ENCODE peak calls at places on chromosomes 13 and 19, in six cellular contexts. H is activated CD4-positive, alpha-beta T cell treated with anti-CD3 and anti-CD28 coated beads, Interleukin-2, amount 10 ng/mL, durations not matched to agents 7 days and 5 days; E is T-cell; V is amygdala; I is cardiac fibroblast; Y is transverse colon. P is an unnamed sample.

GRCh38 chr13:109301711-109302110 is 484.7 kb downstream of the IRS2 start:
- DNase-seq in H (no peak), E (no peak), V (no peak), I (no peak), Y (no peak), P (no peak)

GRCh38 chr13:60627071-60627686 is 230.2 kb downstream of the TDRD3 start:
- DNase-seq in H (no peak), E (no peak), V (peak), I (peak), Y (no peak), P (peak)

GRCh38 chr13:46100191-46100877 is 4.5 kb downstream of the CPB2 start:
- DNase-seq in H (no peak), E (no peak), V (no peak), I (peak), Y (no peak), P (no peak)

GRCh38 chr13:33743438-33744368 is 74.2 kb upstream of the RFC3 start:
- DNase-seq in H (no peak), E (no peak), V (no peak), I (peak), Y (no peak), P (no peak)

GRCh38 chr13:27821566-27821965 is 29.3 kb downstream of the GSX1 start:
- DNase-seq in H (no peak), E (no peak), V (no peak), I (no peak), Y (no peak), P (no peak)

GRCh38 chr13:94061316-94061715 is 418.2 kb downstream of the DCT start:
- DNase-seq in H (no peak), E (no peak), V (no peak), I (peak), Y (no peak), P (no peak)

GRCh38 chr13:20489185-20489820 is 36.4 kb downstream of the CRYL1 start:
- DNase-seq in H (peak), E (no peak), V (no peak), I (no peak), Y (peak), P (peak)

GRCh38 chr19:42201489-42202289 is 15.8 kb downstream of the DEDD2 start:
- DNase-seq in H (peak), E (peak), V (peak), I (no peak), Y (peak), P (no peak)

GRCh38 chr13:22800726-22801401 is 379.9 kb upstream of the SGCG start:
- DNase-seq in H (no peak), E (no peak), V (peak), I (peak), Y (peak), P (no peak)

GRCh38 chr19:42023121-42023942 is 29.3 kb upstream of the ATP1A3 start:
- DNase-seq in H (peak), E (no peak), V (no peak), I (peak), Y (peak), P (no peak)

GRCh38 chr19:39890755-39891551 is 43.5 kb downstream of the FCGBP start:
- DNase-seq in H (no peak), E (no peak), V (no peak), I (no peak), Y (no peak), P (no peak)

GRCh38 chr19:2424686-2425621 is 2.4 kb downstream of the TIMM13 start:
- DNase-seq in H (no peak), E (no peak), V (peak), I (peak), Y (no peak), P (no peak)

GRCh38 chr13:83940742-83941141 is 58.5 kb upstream of the SLITRK1 start:
- DNase-seq in H (no peak), E (no peak), V (no peak), I (peak), Y (no peak), P (no peak)

GRCh38 chr19:49441210-49441959 is at the start of gene SLC17A7:
- DNase-seq in H (peak), E (no peak), V (no peak), I (no peak), Y (peak), P (peak)

GRCh38 chr13:36885901-36886300 is 34.1 kb downstream of the SMAD9 start:
- DNase-seq in H (no peak), E (no peak), V (no peak), I (no peak), Y (no peak), P (no peak)

GRCh38 chr19:1252221-1252817 is 3.9 kb downstream of the MIDN start:
- DNase-seq in H (peak), E (peak), V (peak), I (peak), Y (peak), P (no peak)

GRCh38 chr13:99980201-99981114 is 1.1 kb upstream of the ZIC2 start:
- DNase-seq in H (no peak), E (peak), V (peak), I (peak), Y (peak), P (peak)

GRCh38 chr19:13729859-13730258 is 34.5 kb upstream of the MRI1 start:
- DNase-seq in H (no peak), E (no peak), V (no peak), I (no peak), Y (no peak), P (no peak)

GRCh38 chr13:72458701-72459100 is 268.7 kb downstream of the MZT1 start:
- DNase-seq in H (no peak), E (no peak), V (no peak), I (peak), Y (no peak), P (no peak)

GRCh38 chr13:103062079-103062478 is 4.1 kb downstream of the SLC10A2 start:
- DNase-seq in H (no peak), E (no peak), V (no peak), I (no peak), Y (no peak), P (no peak)

GRCh38 chr19:53980553-53981407 is 10.7 kb upstream of the CACNG6 start:
- DNase-seq in H (no peak), E (no peak), V (no peak), I (peak), Y (no peak), P (peak)

GRCh38 chr19:19543640-19544039 is 5.6 kb downstream of the CILP2 start:
- DNase-seq in H (no peak), E (no peak), V (no peak), I (no peak), Y (no peak), P (no peak)

GRCh38 chr13:109569938-109570711 is 216.3 kb downstream of the IRS2 start:
- DNase-seq in H (peak), E (peak), V (no peak), I (no peak), Y (no peak), P (no peak)

GRCh38 chr19:51372649-51373504 is at the start of gene NKG7:
- DNase-seq in H (peak), E (peak), V (no peak), I (no peak), Y (no peak), P (no peak)

GRCh38 chr13:113967729-113968462 is 6.0 kb downstream of the C13orf46 start:
- DNase-seq in H (no peak), E (no peak), V (no peak), I (no peak), Y (no peak), P (no peak)

GRCh38 chr13:67725999-67726398 is 495.9 kb upstream of the PCDH9 start:
- DNase-seq in H (no peak), E (no peak), V (no peak), I (no peak), Y (no peak), P (no peak)

GRCh38 chr19:40392894-40393517 is 3.0 kb upstream of the HIPK4 start:
- DNase-seq in H (no peak), E (no peak), V (no peak), I (peak), Y (peak), P (peak)

GRCh38 chr13:97600438-97601080 is 166.6 kb downstream of the RAP2A start:
- DNase-seq in H (no peak), E (no peak), V (no peak), I (peak), Y (no peak), P (peak)